ENCODE peak calls at places on chromosomes 7 and 10, in seven cellular contexts. R, J, V, X, E, C and D are unnamed samples.

GRCh38 chr7:85185355-85186082 is 1.3 kb downstream of the SEMA3D start:
- DNase-seq in R (peak), X (peak), J (peak), C (peak), E (no peak), V (peak), D (no peak)

GRCh38 chr10:131729361-131729760 is 171.4 kb upstream of the PPP2R2D start:
- DNase-seq in X (no peak), C (no peak), R (no peak), J (peak), E (no peak), V (no peak), D (no peak)

GRCh38 chr10:85168287-85168686 is 839.9 kb downstream of the CCSER2 start:
- DNase-seq in E (no peak), R (no peak), C (no peak), X (no peak), V (no peak), J (no peak), D (no peak)

GRCh38 chr7:121395494-121395960 is 581 bp downstream of the FAM3C start:
- DNase-seq in R (peak), V (peak), E (no peak), C (peak), J (peak), X (peak), D (peak)

GRCh38 chr7:2939193-2939885 is 95.2 kb upstream of the GNA12 start:
- DNase-seq in C (no peak), V (peak), X (no peak), J (no peak), R (peak), E (no peak), D (no peak)

GRCh38 chr7:151013728-151014497 is 10.4 kb downstream of the ATG9B start:
- DNase-seq in J (peak), C (peak), E (no peak), X (peak), V (peak), R (peak), D (peak)

GRCh38 chr10:98459385-98459784 is 12.7 kb upstream of the HPS1 start:
- DNase-seq in C (no peak), R (no peak), V (no peak), J (no peak), X (no peak), E (no peak), D (no peak)

GRCh38 chr10:99236627-99237309 is 1.1 kb upstream of the HPSE2 start:
- DNase-seq in C (peak), R (no peak), V (no peak), J (peak), E (no peak), X (no peak), D (no peak)

GRCh38 chr7:141387521-141388217 is 163.5 kb upstream of the AGK start:
- DNase-seq in X (no peak), E (no peak), J (no peak), R (no peak), C (no peak), V (no peak), D (no peak)

GRCh38 chr7:1368682-1369571 is 90.3 kb downstream of the MICALL2 start:
- DNase-seq in E (peak), X (peak), V (peak), C (peak), J (peak), R (peak), D (no peak)

GRCh38 chr7:2978403-2978802 is 65.3 kb downstream of the CARD11 start:
- DNase-seq in J (no peak), R (no peak), E (no peak), C (peak), X (peak), V (peak), D (peak)

GRCh38 chr10:4595920-4596319 is 230.1 kb upstream of the AKR1E2 start:
- DNase-seq in X (no peak), C (no peak), J (no peak), R (peak), E (no peak), V (no peak), D (no peak)

GRCh38 chr7:74542558-74543117 is 88.9 kb downstream of the GTF2IRD1 start:
- DNase-seq in C (no peak), E (no peak), X (no peak), V (no peak), R (no peak), J (no peak), D (no peak)

GRCh38 chr7:123669485-123669884 is 13.8 kb downstream of the LMOD2 start:
- DNase-seq in J (no peak), V (no peak), R (no peak), C (no peak), E (no peak), X (no peak), D (no peak)

DNA sequence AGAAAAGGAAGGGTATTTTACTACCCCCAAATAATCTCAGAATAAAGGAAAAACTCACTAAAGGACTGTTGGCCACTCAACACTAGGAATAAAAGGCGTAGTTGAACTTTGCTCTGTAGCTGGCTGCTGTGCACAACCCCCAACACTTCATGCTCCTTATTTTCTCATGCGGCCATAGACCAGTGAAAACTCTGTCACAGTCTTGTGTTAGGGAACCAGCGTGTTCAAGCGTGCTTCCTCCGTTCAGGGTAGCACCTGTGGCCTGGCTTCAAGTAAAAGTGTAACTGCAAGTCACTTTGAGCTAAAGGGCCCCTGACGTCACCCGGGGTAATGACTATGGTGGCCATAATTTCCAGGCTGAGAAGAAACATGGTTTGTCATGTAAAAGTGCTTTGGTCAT is 27.0 kb downstream of the BLNK start:
- DNase-seq in J (no peak), R (no peak), C (no peak), E (no peak), V (no peak), X (no peak), D (no peak)
- H3K27ac ChIP-seq in J (no peak), R (no peak), C (no peak), E (no peak), V (no peak), X (no peak), D (no peak)

GRCh38 chr7:130741336-130741995 is 7.5 kb upstream of the KLF14 start:
- DNase-seq in E (no peak), C (peak), R (no peak), X (no peak), J (no peak), V (no peak), D (no peak)

GRCh38 chr7:130736298-130736900 is 2.4 kb upstream of the KLF14 start:
- DNase-seq in X (no peak), V (no peak), E (no peak), C (no peak), J (no peak), R (no peak), D (no peak)

GRCh38 chr7:130734525-130735272 is 692 bp upstream of the KLF14 start:
- DNase-seq in J (no peak), V (no peak), E (no peak), C (peak), R (no peak), X (no peak), D (peak)

GRCh38 chr7:130735273-130735716 is 1.3 kb upstream of the KLF14 start:
- DNase-seq in J (no peak), V (no peak), E (no peak), C (no peak), R (no peak), X (no peak), D (no peak)

DNA sequence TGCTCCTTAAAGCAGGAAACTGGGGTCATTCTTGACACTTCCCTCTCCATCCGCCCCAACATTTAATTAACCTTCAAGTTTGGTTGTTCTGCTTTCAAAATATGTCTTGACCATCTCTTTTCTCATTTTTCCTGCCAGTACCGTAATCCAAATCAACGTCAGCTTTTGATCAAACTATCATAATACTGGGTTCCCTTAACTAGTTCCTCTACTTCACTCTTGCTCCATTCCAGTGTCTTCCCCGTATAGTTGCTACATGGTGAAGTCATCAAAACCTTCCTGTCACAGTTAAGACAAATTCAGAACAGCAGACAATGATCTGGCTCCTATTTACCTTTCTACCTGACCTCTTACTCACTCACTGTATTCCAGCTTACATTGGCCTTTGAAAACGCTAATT is 6.6 kb upstream of the KLF14 start:
- DNase-seq in C (no peak), J (no peak), E (no peak), R (no peak), V (no peak), X (no peak), D (no peak)
- TF ChIP-seq EZH2 in C (no peak), J (no peak), E (no peak), R (no peak), V (no peak), X (no peak), D (no peak)

GRCh38 chr10:103595933-103596726 is 102.6 kb downstream of the NEURL1 start:
- DNase-seq in C (no peak), V (no peak), J (no peak), R (peak), E (no peak), X (no peak), D (no peak)
- TF ChIP-seq EZH2phosphoT487 in C (no peak), V (no peak), J (no peak), R (no peak), E (no peak), X (no peak), D (no peak)

GRCh38 chr10:87636313-87636915 is 23.3 kb upstream of the PAPSS2 start:
- DNase-seq in V (no peak), C (no peak), E (no peak), R (no peak), X (no peak), J (no peak), D (no peak)

GRCh38 chr10:87634311-87634710 is 25.4 kb upstream of the PAPSS2 start:
- DNase-seq in V (no peak), E (no peak), R (no peak), X (no peak), C (no peak), J (no peak), D (no peak)

GRCh38 chr10:87639493-87639892 is 20.2 kb upstream of the PAPSS2 start:
- DNase-seq in X (no peak), C (no peak), R (no peak), E (no peak), J (no peak), V (no peak), D (no peak)

GRCh38 chr10:87632439-87632838 is 27.2 kb upstream of the PAPSS2 start:
- DNase-seq in C (no peak), X (no peak), E (no peak), J (no peak), R (no peak), V (no peak), D (no peak)

GRCh38 chr10:87635498-87636312 is 24.0 kb upstream of the PAPSS2 start:
- DNase-seq in J (no peak), E (peak), R (peak), V (peak), C (no peak), X (peak), D (peak)
- H3K27ac ChIP-seq in J (no peak), E (peak), R (peak), V (peak), C (no peak), X (peak), D (no peak)

GRCh38 chr10:79929409-79929904 is 19.4 kb downstream of the SFTPD start:
- DNase-seq in V (peak), J (peak), E (peak), X (peak), R (peak), C (peak), D (peak)
- TF ChIP-seq EZH2 in V (peak), J (peak), E (no peak), X (no peak), R (no peak), C (no peak), D (no peak)

GRCh38 chr10:34911661-34912205 is 96.6 kb upstream of the PARD3 start:
- DNase-seq in X (no peak), R (peak), J (no peak), V (no peak), C (no peak), E (no peak), D (no peak)
- TF ChIP-seq EZH2phosphoT487 in X (no peak), R (no peak), J (no peak), V (no peak), C (no peak), E (no peak), D (no peak)

GRCh38 chr7:69657331-69657730 is 59.1 kb downstream of the AUTS2 start:
- DNase-seq in V (no peak), C (no peak), E (no peak), R (no peak), J (no peak), X (no peak), D (no peak)
- H3K27ac ChIP-seq in V (no peak), C (no peak), E (no peak), R (no peak), J (no peak), X (no peak), D (no peak)

GRCh38 chr7:127252736-127253288 is at the start of gene GRM8:
- DNase-seq in J (peak), V (peak), E (no peak), X (peak), R (peak), C (peak), D (peak)
- TF ChIP-seq EZH2 in J (no peak), V (no peak), E (no peak), X (no peak), R (peak), C (no peak), D (no peak)

DNA sequence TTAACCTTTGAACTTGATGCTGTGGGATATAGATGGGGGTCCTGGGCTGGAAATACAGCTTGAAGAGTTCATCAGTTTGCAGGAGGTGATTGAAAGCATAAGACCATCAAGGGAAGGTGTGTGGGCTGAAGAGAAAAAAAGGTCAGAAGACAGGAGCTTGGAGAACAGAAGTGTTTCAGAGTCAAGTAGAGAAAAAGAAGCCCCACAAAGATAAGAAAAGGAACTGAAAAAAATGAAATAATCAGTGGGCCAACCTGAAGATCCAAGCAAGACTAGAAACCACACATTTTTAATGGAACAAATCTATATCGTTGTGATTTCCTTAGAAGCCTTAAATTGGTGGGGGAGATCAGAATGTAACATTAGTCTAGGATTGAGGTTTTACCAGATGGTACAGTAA is 22.5 kb downstream of the ZEB1 start:
- DNase-seq in J (no peak), X (no peak), V (no peak), E (no peak), R (no peak), C (no peak), D (no peak)
- TF ChIP-seq EZH2phosphoT487 in J (no peak), X (no peak), V (no peak), E (no peak), R (no peak), C (no peak), D (no peak)